ENCODE peak calls at places on chromosomes 7 and 10, in four cellular contexts. O, W, I and A are unnamed samples.

GRCh38 chr10:6669269-6669859 is 89.3 kb upstream of the PRKCQ start:
- DNase-seq in I (no peak), O (no peak), W (no peak), A (no peak)

GRCh38 chr10:96978621-96979154 is 146.6 kb downstream of the LCOR start:
- DNase-seq in I (no peak), O (no peak), W (no peak), A (no peak)

GRCh38 chr7:93284908-93285307 is 52.7 kb downstream of the VPS50 start:
- DNase-seq in I (no peak), W (no peak), O (no peak), A (no peak)

GRCh38 chr10:78899098-78899754 is 169.5 kb upstream of the ZMIZ1 start:
- DNase-seq in O (no peak), W (no peak), I (no peak), A (no peak)

GRCh38 chr10:101967119-101967518 is 88.9 kb downstream of the ARMH3 start:
- DNase-seq in O (no peak), I (no peak), W (no peak), A (peak)

GRCh38 chr7:113764401-113765035 is 154.3 kb downstream of the PPP1R3A start:
- DNase-seq in I (no peak), O (peak), W (no peak), A (no peak)

GRCh38 chr10:3716093-3716492 is 68.9 kb downstream of the KLF6 start:
- DNase-seq in W (no peak), O (peak), I (peak), A (no peak)

GRCh38 chr10:8379906-8380832 is 325.7 kb downstream of the GATA3 start:
- DNase-seq in O (no peak), W (no peak), I (no peak), A (no peak)

GRCh38 chr10:48907730-48908129 is 31.9 kb downstream of the LRRC18 start:
- DNase-seq in W (no peak), O (no peak), I (no peak), A (no peak)

GRCh38 chr10:13634207-13634606 is 47.4 kb downstream of the PRPF18 start:
- DNase-seq in I (no peak), O (no peak), W (no peak), A (no peak)

DNA sequence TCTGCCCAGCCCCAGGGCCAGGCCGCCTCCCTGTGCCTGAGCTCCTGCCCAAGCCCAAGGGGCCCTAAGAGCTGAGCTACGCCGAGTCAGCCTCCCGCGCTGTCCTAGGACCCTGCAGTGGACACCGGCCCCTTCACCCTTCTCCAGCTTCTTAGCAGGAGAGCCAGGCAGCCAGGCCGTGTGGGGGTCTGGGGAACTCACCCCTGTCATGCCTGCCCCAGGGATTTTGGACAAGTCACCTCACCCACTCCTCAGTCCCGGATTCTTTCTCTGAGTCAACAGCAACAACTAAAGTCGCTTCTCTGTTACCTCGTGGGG is 79.3 kb downstream of the MKI67 start:
- DNase-seq in O (no peak), W (no peak), I (no peak), A (no peak)
- H3K27ac ChIP-seq in O (peak), W (no peak), I (peak), A (peak)

GRCh38 chr10:65360497-65360896 is 1565.3 kb upstream of the LRRTM3 start:
- DNase-seq in O (no peak), I (no peak), W (no peak), A (no peak)

GRCh38 chr10:65355141-65355680 is 1570.6 kb upstream of the LRRTM3 start:
- DNase-seq in O (no peak), W (no peak), I (no peak), A (no peak)

DNA sequence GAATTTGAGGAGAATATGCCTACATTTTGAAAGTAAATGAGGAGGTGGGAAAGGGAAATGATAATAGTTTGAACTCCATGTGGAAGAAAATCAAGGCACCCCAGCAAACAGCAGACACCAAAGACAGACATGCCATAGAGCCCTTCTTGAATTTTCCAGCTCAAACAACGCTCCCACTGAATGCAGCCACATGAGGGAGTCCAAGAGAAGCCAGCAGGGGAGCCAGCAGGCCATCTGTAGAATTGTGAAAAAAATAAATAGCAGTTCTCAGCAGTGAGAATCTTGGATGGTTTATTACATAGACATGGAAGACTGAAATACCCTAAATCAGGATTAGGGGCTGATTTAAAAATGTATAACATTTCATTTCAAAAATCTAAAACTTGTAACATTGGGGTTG is 1567.3 kb upstream of the LRRTM3 start:
- DNase-seq in I (peak), W (peak), O (no peak), A (no peak)
- TF ChIP-seq CTCF in I (peak), W (peak), O (peak), A (peak)

DNA sequence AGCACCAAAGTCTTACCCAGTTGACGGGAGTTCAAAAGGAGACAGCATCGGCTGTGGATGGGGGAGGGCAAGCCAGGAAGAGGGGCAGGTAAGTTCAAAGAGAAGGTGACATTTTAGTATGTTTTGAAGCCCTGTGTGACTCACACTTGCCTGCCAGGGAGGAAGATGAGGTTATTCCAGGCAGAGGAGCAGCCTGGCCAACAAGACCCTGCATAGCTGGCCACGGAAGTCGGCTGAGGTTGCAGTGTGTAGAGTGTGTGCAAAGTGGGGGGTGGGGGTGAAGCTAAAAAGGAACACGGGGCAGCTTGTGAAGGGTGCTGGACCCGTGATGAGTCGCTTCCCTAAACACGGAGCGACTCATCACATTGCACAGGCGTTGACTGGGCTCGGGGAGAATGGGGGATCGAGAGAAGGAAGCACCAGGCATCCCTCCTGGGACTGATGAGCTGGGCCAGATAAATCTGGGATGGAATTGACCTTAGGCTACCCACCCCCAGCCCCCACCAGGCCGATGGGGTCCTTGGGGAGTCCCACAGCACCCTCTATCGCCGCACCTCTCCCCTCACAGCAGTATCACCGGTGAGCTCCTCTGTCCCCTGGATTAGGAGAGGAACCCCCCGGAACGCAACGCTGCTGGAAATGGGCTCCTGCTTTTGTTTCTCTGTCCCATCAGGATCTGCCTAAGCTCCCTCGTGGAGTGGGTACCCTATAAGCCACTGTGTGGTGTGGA is 97.8 kb upstream of the IKZF1 start:
- DNase-seq in I (no peak), W (no peak), O (no peak), A (no peak)
- H3K27ac ChIP-seq in I (no peak), W (no peak), O (no peak), A (no peak)

GRCh38 chr7:29805031-29805430 is 1.3 kb upstream of the WIPF3 start:
- DNase-seq in O (no peak), W (no peak), I (peak), A (no peak)

GRCh38 chr7:29806793-29807178 is 478 bp downstream of the WIPF3 start:
- DNase-seq in W (no peak), I (peak), O (no peak), A (no peak)

GRCh38 chr7:29807179-29807841 is 1.0 kb downstream of the WIPF3 start:
- DNase-seq in O (no peak), I (peak), W (no peak), A (peak)

GRCh38 chr7:29808075-29808786 is 1.9 kb downstream of the WIPF3 start:
- DNase-seq in I (no peak), O (no peak), W (no peak), A (no peak)

DNA sequence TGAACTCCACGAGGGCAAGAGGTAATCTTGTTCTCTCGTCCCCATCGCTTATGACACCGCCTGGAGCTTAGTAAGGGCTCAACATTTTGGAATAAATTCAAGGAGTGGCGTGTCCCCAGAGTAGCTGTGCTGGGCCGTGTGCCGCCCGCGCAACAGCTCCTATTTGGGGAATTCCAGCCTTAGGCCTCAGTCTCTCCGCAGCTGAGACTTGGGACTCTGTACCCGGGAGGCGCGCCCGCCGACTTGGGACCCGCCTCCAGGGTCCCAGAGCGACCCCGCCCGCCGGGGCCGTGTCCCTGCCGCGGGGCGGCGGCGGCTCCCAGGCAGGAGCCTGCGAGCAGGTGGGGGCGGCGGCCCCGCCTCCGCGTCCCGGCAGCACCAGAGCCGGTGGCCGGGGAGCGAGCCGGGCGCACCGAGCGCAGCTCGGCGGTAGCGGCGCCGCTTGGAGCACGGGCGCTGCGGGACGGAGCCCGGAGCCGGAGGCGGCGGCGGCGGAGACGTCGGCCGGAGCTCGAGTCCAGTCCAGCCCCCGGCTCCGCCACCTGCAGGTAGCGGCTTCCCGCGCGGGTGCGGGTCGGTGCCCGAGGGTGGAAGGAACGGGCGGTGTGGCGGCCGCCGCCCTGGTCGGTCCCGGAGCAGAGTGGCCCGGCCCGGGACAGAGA is at the start of gene WIPF3:
- DNase-seq in W (peak), O (no peak), I (peak), A (peak)
- TF ChIP-seq CTCF in W (no peak), O (peak), I (peak), A (peak)

DNA sequence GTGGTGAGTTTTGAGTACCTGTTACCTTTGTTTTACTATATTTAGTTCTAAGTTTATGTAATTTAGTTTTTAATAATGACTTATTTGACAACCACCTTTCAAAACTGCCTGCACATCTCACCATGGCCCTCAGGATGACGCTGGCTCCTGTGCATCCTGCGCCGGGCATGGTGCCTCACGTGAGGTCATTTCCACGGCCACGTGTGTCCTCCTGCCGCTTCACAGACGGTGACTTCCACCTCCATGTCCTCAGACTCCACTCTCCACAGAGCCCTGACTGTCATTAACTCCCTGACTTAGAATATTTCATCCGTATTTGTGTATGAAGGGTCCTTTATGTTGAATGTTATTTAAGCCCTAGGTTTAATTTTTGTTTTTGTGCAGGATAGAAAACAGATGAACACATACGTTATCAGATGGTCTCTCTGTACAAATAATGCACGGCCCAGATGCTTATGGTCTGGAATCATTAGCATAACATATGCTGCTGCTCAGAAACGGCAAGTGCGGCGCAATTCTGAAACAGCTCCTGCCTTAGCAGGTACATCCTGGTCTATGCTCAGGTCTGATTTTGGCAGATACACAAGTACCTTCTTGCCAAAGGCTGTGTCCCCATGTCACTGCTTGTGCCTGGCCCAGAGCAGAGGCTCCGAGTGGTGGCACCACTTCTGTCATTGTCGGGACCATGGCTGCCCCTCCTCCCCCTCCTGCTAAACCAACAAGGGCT is 155.8 kb downstream of the WDR37 start:
- DNase-seq in W (no peak), O (no peak), I (no peak), A (no peak)
- H3K27ac ChIP-seq in W (no peak), O (no peak), I (no peak), A (no peak)

DNA sequence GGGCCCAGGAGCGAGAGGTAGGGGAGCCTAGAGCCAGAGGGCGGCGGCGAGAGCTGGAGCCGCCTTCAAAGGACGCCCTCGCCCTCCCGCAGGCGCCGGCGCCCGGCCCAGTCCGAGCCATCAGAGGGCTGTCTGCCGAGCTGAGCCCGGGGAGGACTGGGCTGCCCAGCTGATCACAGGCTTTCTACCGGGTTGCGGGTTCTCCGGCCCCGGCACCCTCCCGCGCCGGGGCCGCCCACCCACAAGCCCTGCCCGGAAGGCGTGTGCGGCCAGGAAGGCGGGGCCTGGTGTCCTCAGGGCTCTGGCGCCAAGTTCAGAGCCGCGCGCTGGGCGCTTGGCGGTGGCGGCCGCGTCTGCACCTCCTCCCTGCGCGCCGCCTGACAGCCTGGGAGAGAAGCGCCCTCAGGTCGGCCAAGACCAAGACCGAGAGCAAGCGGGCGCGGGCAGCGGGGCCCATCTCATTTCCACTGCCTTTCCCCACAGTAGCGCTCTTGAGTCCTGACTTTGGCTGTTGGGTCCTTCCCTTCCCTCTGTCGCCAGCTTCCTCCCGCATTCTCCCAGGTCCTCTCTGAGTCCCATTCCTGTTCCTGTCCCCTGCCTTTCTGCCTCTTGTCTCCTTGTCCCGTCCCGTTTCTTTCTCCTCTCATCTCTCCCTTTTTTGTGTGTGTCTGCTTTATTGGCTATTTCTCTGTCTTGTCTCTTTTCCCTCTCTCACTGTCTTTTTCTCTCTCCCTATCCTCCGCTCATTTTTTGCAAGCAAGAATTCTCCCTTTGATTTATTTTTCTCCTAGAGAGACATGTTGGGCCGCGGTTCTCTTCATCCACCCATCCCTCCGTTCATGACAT is 60.6 kb upstream of the MSMB start:
- DNase-seq in W (peak), O (no peak), I (peak), A (peak)
- TF ChIP-seq CTCF in W (no peak), O (no peak), I (peak), A (no peak)

DNA sequence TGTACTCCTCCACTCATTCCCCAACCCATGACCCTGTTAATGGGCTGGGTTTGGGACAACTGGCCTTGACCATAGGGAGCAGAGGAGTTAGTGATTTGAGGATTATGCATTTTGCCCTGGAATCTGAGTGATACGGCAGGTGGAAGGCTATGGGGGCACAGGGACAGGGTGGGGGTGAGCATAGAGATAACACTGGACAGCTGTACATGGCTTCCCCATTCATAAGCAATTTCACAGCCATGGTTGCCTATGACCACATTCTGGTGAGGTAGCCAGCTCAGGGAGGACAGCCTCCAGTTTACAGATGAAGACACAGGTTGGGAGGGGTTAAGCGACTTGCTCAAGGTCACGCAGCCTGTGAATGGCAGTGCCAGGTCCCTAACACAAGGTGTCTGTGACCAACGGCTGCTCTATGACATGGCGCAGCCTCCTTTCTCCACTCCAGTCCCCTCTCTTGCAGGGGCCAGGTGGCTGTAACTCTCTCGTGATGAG is 319.5 kb downstream of the PLXNA4 start:
- DNase-seq in I (no peak), O (no peak), W (no peak), A (no peak)
- H3K27ac ChIP-seq in I (no peak), O (no peak), W (no peak), A (no peak)

GRCh38 chr10:92080244-92080643 is 156.7 kb downstream of the BTAF1 start:
- DNase-seq in I (no peak), W (no peak), O (no peak), A (no peak)
- TF ChIP-seq CTCF in I (no peak), W (no peak), O (peak), A (no peak)

GRCh38 chr7:100626055-100626454 is 13.7 kb downstream of the MOSPD3 start:
- DNase-seq in W (no peak), I (no peak), O (no peak), A (no peak)
- H3K27ac ChIP-seq in W (no peak), I (no peak), O (no peak), A (no peak)